ENCODE peak calls at places on chromosome 3, in eight cellular contexts. Y is cardiac fibroblast, J is ovary, P is astrocyte, B is fibroblast of villous mesenchyme, H is foreskin fibroblast, L is mammary epithelial cell, R is body of pancreas. K is an unnamed sample.
A peak's percentile ranks its signal among the peaks of the same experiment; 100 is the strongest.

GRCh38 chr3:141876891-141877561 is 583 bp downstream of the ATP1B3 start:
- DNase-seq in B (peak; percentile 76), P (peak; percentile 40), J (peak; percentile 44), R (peak; percentile 60), Y (peak; percentile 44), L (peak; percentile 37), H (peak; percentile 16), K (peak; percentile 65)

GRCh38 chr3:172449468-172450149 is 1.4 kb upstream of the GHSR start:
- DNase-seq in J (no peak), H (no peak), P (peak; percentile 12), R (peak; percentile 32), Y (peak; percentile 41), B (peak; percentile 35), L (peak; percentile 21), K (no peak)

GRCh38 chr3:6142707-6143106 is 718.2 kb upstream of the GRM7 start:
- DNase-seq in J (no peak), H (no peak), B (no peak), P (no peak), L (no peak), R (no peak), Y (no peak), K (no peak)

GRCh38 chr3:129182390-129183180 is 1.1 kb downstream of the CNBP start:
- DNase-seq in R (no peak), L (peak; percentile 45), B (peak; percentile 78), Y (peak; percentile 51), H (peak; percentile 43), P (peak; percentile 46), J (no peak), K (no peak)

GRCh38 chr3:172145287-172145686 is 105.9 kb downstream of the FNDC3B start:
- DNase-seq in J (no peak), Y (no peak), B (no peak), L (no peak), P (no peak), R (no peak), H (no peak), K (no peak)

GRCh38 chr3:135851201-135852061 is 114.1 kb upstream of the PPP2R3A start:
- DNase-seq in L (peak; percentile 8), R (no peak), B (no peak), J (no peak), Y (peak; percentile 16), P (peak; percentile 64), H (no peak), K (no peak)

GRCh38 chr3:149657796-149658443 is at the start of gene WWTR1:
- DNase-seq in P (peak; percentile 93), L (peak; percentile 96), H (peak; percentile 96), J (peak; percentile 97), B (peak; percentile 95), Y (peak; percentile 95), R (peak; percentile 92), K (peak; percentile 78)

GRCh38 chr3:122030381-122031122 is 8.5 kb upstream of the ILDR1 start:
- DNase-seq in H (no peak), L (no peak), R (no peak), B (peak; percentile 20), P (peak; percentile 35), J (no peak), Y (peak; percentile 46), K (peak; percentile 54)

GRCh38 chr3:30760040-30760439 is 134.4 kb downstream of the GADL1 start:
- DNase-seq in L (no peak), P (no peak), R (no peak), J (no peak), Y (peak; percentile 33), H (peak; percentile 9), B (no peak), K (no peak)

GRCh38 chr3:64242435-64242834 is 17.2 kb upstream of the PRICKLE2 start:
- DNase-seq in Y (no peak), L (no peak), B (no peak), R (peak; percentile 22), H (no peak), J (peak; percentile 42), P (no peak), K (no peak)

GRCh38 chr3:134846943-134847342 is 51.9 kb downstream of the EPHB1 start:
- DNase-seq in Y (peak; percentile 55), R (no peak), L (peak; percentile 67), J (no peak), H (peak; percentile 96), P (peak; percentile 93), B (peak; percentile 16), K (no peak)

GRCh38 chr3:128780438-128780837 is 54.5 kb downstream of the RAB7A start:
- DNase-seq in P (no peak), B (no peak), L (no peak), R (no peak), H (no peak), J (no peak), Y (no peak), K (no peak)

GRCh38 chr3:178532414-178532813 is 3.8 kb upstream of the KCNMB2 start:
- DNase-seq in H (no peak), B (no peak), P (peak; percentile 36), Y (peak; percentile 6), J (no peak), L (no peak), R (no peak), K (no peak)

GRCh38 chr3:426056-426455 is 229.5 kb downstream of the CHL1 start:
- DNase-seq in P (no peak), H (no peak), L (peak; percentile 28), J (no peak), Y (no peak), R (no peak), B (no peak), K (no peak)

GRCh38 chr3:165549037-165549436 is 288.2 kb downstream of the BCHE start:
- DNase-seq in R (no peak), B (no peak), L (peak; percentile 13), Y (no peak), J (no peak), P (no peak), H (no peak), K (no peak)

GRCh38 chr3:30075514-30075913 is 530.9 kb upstream of the TGFBR2 start:
- DNase-seq in J (no peak), R (no peak), H (no peak), Y (no peak), B (no peak), L (peak; percentile 43), P (peak; percentile 29), K (no peak)

GRCh38 chr3:189566550-189566949 is 64.6 kb upstream of the TP63 start:
- DNase-seq in B (no peak), H (no peak), Y (no peak), R (no peak), P (no peak), L (no peak), J (no peak), K (no peak)

GRCh38 chr3:81851166-81851565 is 89.7 kb upstream of the GBE1 start:
- DNase-seq in B (no peak), H (no peak), P (no peak), L (no peak), J (no peak), R (no peak), Y (no peak), K (no peak)

GRCh38 chr3:46078712-46079400 is 51.6 kb upstream of the XCR1 start:
- DNase-seq in L (peak; percentile 80), P (peak; percentile 73), R (peak; percentile 97), Y (peak; percentile 96), B (peak; percentile 95), J (peak; percentile 91), H (peak; percentile 86), K (no peak)

GRCh38 chr3:63230146-63230545 is 48.0 kb upstream of the SYNPR start:
- DNase-seq in L (no peak), H (no peak), J (no peak), Y (no peak), R (no peak), B (no peak), P (no peak), K (no peak)

GRCh38 chr3:63231556-63231955 is 46.6 kb upstream of the SYNPR start:
- DNase-seq in L (no peak), R (no peak), B (no peak), J (no peak), P (no peak), H (no peak), Y (no peak), K (no peak)

GRCh38 chr3:63228087-63228486 is 50.0 kb upstream of the SYNPR start:
- DNase-seq in Y (no peak), H (no peak), L (no peak), B (no peak), J (no peak), P (no peak), R (no peak), K (no peak)

GRCh38 chr3:63232764-63233396 is 45.2 kb upstream of the SYNPR start:
- DNase-seq in R (no peak), J (no peak), P (peak; percentile 3), L (no peak), H (no peak), B (peak; percentile 7), Y (peak; percentile 23), K (no peak)

GRCh38 chr3:63228677-63229076 is 49.4 kb upstream of the SYNPR start:
- DNase-seq in H (peak; percentile 18), R (peak; percentile 28), L (peak; percentile 33), Y (peak; percentile 57), P (peak; percentile 27), J (no peak), B (peak; percentile 37), K (peak; percentile 8)
- TF ChIP-seq CTCF in H (peak; percentile 51), R (peak; percentile 74), L (peak; percentile 74), Y (peak; percentile 61), P (peak; percentile 69), J (no peak), B (peak; percentile 57), K (peak; percentile 50)

GRCh38 chr3:52218454-52218853 is 7.0 kb downstream of the TLR9 start:
- DNase-seq in R (no peak), L (no peak), P (no peak), B (no peak), Y (no peak), J (peak; percentile 16), H (no peak), K (no peak)
- H3K4me3 ChIP-seq in R (no peak overlapping the region), L (no peak overlapping the region), P (no peak overlapping the region), B (no peak overlapping the region), Y (no peak overlapping the region), J (no peak overlapping the region), H (no peak overlapping the region), K (no peak overlapping the region)

GRCh38 chr3:15309662-15310335 is 22.6 kb downstream of the SH3BP5 start:
- DNase-seq in R (no peak), B (no peak), J (no peak), H (no peak), Y (peak; percentile 42), P (no peak), L (peak; percentile 35), K (no peak)
- TF ChIP-seq CTCF in R (no peak), B (no peak), J (no peak), H (no peak), Y (no peak), P (no peak), L (no peak), K (no peak)

GRCh38 chr3:69869021-69869420 is 129.8 kb downstream of the MITF start:
- DNase-seq in P (no peak), B (peak; percentile 24), L (no peak), H (no peak), Y (no peak), R (no peak), J (no peak), K (no peak)

GRCh38 chr3:69871868-69872267 is 127.7 kb upstream of the SAMMSON start:
- DNase-seq in P (no peak), B (no peak), Y (no peak), J (no peak), H (no peak), L (no peak), R (no peak), K (no peak)

GRCh38 chr3:69871256-69871655 is 128.3 kb upstream of the SAMMSON start:
- DNase-seq in P (no peak), Y (no peak), J (no peak), R (no peak), L (no peak), H (no peak), B (no peak), K (no peak)

GRCh38 chr3:69869643-69870042 is 129.9 kb upstream of the SAMMSON start:
- DNase-seq in Y (peak; percentile 37), R (no peak), B (peak; percentile 97), L (no peak), P (peak; percentile 50), H (no peak), J (no peak), K (no peak)

GRCh38 chr3:69872783-69873378 is 126.7 kb upstream of the SAMMSON start:
- DNase-seq in H (no peak), J (no peak), P (peak; percentile 37), B (no peak), L (no peak), Y (no peak), R (no peak), K (no peak)
- H3K4me3 ChIP-seq in H (no peak overlapping the region), J (no peak overlapping the region), P (no peak overlapping the region), B (no peak overlapping the region), L (no peak overlapping the region), Y (no peak overlapping the region), R (no peak overlapping the region), K (no peak overlapping the region)